ENCODE peak calls at places on chromosomes 2 and 18, in five cellular contexts. P, B, W, M and Y are unnamed samples.

GRCh38 chr2:222941510-222942032 is 80.7 kb downstream of the ACSL3 start:
- DNase-seq in P (no peak), B (no peak), W (no peak), M (no peak), Y (no peak)

GRCh38 chr18:2627821-2628276 is 27.7 kb upstream of the SMCHD1 start:
- DNase-seq in P (no peak), B (no peak), W (peak), M (no peak), Y (no peak)

GRCh38 chr2:217151509-217152206 is 291.8 kb upstream of the TNP1 start:
- DNase-seq in P (no peak), B (no peak), W (no peak), M (no peak), Y (no peak)

GRCh38 chr2:109517118-109517889 is 96.5 kb downstream of the SEPTIN10 start:
- DNase-seq in P (no peak), B (no peak), W (no peak), M (no peak), Y (no peak)

GRCh38 chr18:13568443-13569392 is 157.6 kb downstream of the FAM210A start:
- DNase-seq in P (no peak), B (no peak), W (no peak), M (peak), Y (no peak)

GRCh38 chr18:55821219-55821618 is 233.2 kb upstream of the TCF4 start:
- DNase-seq in P (no peak), B (no peak), W (peak), M (no peak), Y (no peak)

GRCh38 chr2:42722328-42723190 is 41.4 kb downstream of the OXER1 start:
- DNase-seq in P (no peak), B (peak), W (peak), M (peak), Y (no peak)

GRCh38 chr2:71008342-71008741 is 13.7 kb upstream of the TEX261 start:
- DNase-seq in P (no peak), B (peak), W (no peak), M (no peak), Y (no peak)

GRCh38 chr2:60556441-60556997 is 3.1 kb upstream of the BCL11A start:
- DNase-seq in P (no peak), B (peak), W (no peak), M (no peak), Y (no peak)
- TF ChIP-seq EZH2 in P (no peak), B (no peak), W (no peak), M (no peak), Y (no peak)

DNA sequence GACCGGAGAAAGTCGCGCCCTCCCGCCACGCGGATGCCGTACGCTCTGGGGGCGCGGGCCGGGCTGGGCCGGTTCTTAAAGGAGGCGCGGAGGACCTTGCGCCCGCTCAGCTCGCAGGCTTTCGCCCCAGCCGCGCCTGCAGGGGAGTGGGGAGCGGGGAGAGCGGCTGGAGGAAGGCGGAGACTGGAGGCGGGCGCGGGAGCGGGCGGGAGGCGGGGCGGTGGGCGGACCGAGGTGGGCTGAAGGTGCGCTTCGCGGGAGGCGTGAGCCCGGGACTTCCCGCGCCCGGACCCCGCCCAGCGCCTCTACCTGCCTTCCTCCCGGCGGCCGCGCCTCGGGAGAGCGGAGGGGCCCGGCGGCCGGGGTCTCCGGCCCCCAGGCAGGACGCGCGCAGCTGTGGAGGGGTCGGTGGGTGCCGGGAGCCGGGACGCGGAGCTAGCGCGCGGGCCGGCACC is at the start of gene ADRA2B:
- DNase-seq in P (peak), B (peak), W (peak), M (no peak), Y (no peak)
- TF ChIP-seq EZH2 in P (no peak), B (no peak), W (no peak), M (no peak), Y (no peak)

DNA sequence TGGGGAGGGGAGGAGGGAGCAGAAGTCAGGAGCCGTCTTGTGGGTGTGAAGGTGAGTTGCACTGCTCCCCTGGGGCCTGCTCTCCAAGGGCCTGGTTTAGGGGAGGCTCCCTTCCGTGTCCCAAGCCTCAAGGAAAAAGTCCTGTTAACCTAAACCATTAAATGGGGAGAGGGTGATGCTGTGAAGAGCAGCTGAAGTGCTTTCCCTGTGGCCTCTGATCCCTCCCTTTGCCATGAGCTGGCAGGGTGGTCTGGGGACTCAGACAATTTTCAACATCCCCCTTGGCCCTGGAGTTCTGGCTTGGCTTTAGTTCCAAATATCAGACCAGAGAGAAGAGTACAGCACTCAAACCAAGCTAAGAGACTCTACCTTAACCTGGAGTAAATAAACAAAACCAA is 692 bp upstream of the POMC start:
- DNase-seq in P (no peak), B (no peak), W (no peak), M (no peak), Y (no peak)
- TF ChIP-seq EZH2 in P (no peak), B (no peak), W (peak), M (peak), Y (no peak)

GRCh38 chr2:231117148-231117547 is 7.7 kb downstream of the HTR2B start:
- DNase-seq in P (no peak), B (no peak), W (no peak), M (no peak), Y (no peak)

GRCh38 chr2:231115651-231116050 is 9.2 kb downstream of the HTR2B start:
- DNase-seq in P (no peak), B (no peak), W (no peak), M (no peak), Y (no peak)

GRCh38 chr2:231110551-231110950 is 14.3 kb downstream of the HTR2B start:
- DNase-seq in P (no peak), B (no peak), W (no peak), M (no peak), Y (no peak)

GRCh38 chr2:231113489-231113888 is 11.4 kb downstream of the HTR2B start:
- DNase-seq in P (no peak), B (peak), W (no peak), M (no peak), Y (no peak)

GRCh38 chr2:231111987-231112386 is 12.9 kb downstream of the HTR2B start:
- DNase-seq in P (no peak), B (no peak), W (no peak), M (no peak), Y (no peak)
- TF ChIP-seq EZH2 in P (no peak), B (no peak), W (no peak), M (no peak), Y (no peak)

GRCh38 chr2:53530126-53530525 is 237.5 kb upstream of the CHAC2 start:
- DNase-seq in P (no peak), B (no peak), W (no peak), M (no peak), Y (no peak)
- TF ChIP-seq EZH2 in P (no peak), B (no peak), W (no peak), M (no peak), Y (no peak)

DNA sequence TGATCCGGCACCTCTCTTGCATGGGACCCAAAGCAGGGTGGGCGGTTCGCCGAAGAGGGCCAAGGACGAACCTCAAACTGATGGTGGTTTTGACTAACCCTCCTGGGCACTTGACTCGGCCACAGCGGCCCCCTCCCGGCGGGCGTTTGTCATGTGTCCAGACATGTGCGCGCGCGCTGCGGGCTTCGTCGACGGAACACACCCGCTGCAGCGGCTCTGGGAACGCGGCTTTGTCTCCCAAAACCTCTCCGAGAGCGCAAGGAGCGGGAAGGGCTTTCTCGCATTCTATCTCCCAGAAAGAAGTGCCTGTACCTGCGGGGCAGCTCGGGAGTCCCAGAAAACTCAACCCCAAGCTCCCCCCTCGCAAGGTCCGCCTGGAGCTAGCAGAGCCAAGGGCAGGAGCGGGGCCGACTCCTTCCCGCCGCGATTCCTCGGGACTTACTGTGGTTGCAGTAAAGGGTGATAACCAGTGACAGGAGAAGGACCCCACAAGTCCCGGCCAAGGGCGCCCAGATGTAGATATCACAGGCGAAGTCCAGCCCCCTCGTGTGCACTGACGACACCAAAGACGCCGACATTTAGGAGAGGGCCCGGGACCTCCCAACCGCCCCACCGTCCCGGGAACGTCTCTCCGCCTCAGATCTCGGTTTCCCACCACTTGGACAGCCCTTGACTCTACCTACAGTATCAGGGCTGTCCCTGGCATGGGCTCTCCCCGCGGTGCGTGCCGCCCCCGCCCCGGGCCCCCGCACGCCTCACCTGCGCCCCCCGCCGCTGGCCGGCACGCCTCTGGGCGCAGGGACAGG is 1.6 kb downstream of the CD8A start:
- DNase-seq in P (peak), B (peak), W (peak), M (no peak), Y (no peak)
- TF ChIP-seq EZH2 in P (peak), B (no peak), W (peak), M (no peak), Y (peak)

DNA sequence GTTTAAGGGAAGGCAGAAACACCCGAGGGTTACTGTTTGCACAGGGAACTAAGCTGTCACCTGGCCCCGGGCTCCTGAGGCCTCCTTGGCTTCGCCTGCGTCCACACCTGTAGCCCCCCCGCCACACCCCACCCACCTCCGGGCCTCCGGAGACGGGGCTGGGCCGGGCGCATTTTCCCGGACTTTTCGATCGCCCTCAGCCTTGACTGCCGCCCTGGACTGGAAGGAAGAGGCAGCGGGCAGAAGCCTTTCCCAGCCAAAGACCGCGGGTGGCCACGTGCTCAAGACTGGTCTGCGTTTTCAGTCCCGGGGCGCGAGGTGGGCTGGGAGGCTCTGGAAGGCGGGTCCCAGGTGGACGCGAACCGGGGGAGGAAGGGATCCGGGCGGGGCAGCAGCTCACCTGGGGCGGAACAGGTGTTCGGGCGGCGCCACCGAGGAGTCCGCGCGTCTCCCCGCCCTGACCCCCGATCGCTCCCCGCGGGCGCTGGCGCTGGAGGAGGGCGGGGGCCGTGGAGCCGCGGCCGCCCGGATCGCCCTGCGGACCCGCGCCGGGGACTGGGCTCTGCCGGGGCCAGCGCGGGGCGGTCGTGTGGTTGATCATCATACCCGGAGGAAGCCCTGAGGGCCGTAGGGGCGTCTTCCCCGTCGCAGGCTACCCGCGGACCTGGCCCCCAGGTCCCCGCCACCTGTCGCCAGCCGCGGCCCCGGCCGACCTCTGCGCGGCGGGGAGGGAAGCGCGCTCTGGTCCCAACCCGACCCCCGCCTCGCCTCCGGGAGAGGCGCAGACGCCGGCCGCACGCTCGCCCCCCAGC is 3.2 kb downstream of the ID2 start:
- DNase-seq in P (peak), B (peak), W (peak), M (no peak), Y (no peak)
- TF ChIP-seq EZH2 in P (no peak), B (no peak), W (no peak), M (no peak), Y (no peak)